ENCODE peak calls at places on chromosomes 5 and 9, in nine cellular contexts. One of them, this sample, is unnamed.

GRCh38 chr9:13588151-13589043 is 308.9 kb upstream of the MPDZ start:
- DNase-seq in MM.1S: no peak
- DNase-seq in spleen: no peak
- DNase-seq in osteoblast: no peak
- DNase-seq in GM23338: no peak
- DNase-seq in AG04449: no peak
- DNase-seq in fibroblast of lung: peak; percentile 98
- DNase-seq in lower lobe of right lung: no peak
- DNase-seq in mucosa of descending colon: no peak
- DNase-seq in this sample: peak; percentile 31

GRCh38 chr5:149153751-149154610 is 12.7 kb downstream of the ABLIM3 start:
- DNase-seq in MM.1S: no peak
- DNase-seq in spleen: no peak
- DNase-seq in osteoblast: peak; percentile 78
- DNase-seq in GM23338: no peak
- DNase-seq in AG04449: peak; percentile 38
- DNase-seq in fibroblast of lung: peak; percentile 92
- DNase-seq in lower lobe of right lung: peak; percentile 62
- DNase-seq in mucosa of descending colon: no peak
- DNase-seq in this sample: peak; percentile 65

GRCh38 chr5:102663771-102664530 is 91.2 kb upstream of the PAM start:
- DNase-seq in MM.1S: no peak
- DNase-seq in spleen: no peak
- DNase-seq in osteoblast: peak; percentile 25
- DNase-seq in GM23338: no peak
- DNase-seq in AG04449: no peak
- DNase-seq in fibroblast of lung: no peak
- DNase-seq in lower lobe of right lung: no peak
- DNase-seq in mucosa of descending colon: no peak
- DNase-seq in this sample: no peak

GRCh38 chr9:37239224-37239859 is 119.0 kb downstream of the ZCCHC7 start:
- DNase-seq in MM.1S: no peak
- DNase-seq in spleen: no peak
- DNase-seq in osteoblast: no peak
- DNase-seq in GM23338: peak; percentile 29
- DNase-seq in AG04449: no peak
- DNase-seq in fibroblast of lung: no peak
- DNase-seq in lower lobe of right lung: no peak
- DNase-seq in mucosa of descending colon: no peak
- DNase-seq in this sample: no peak

GRCh38 chr9:37639874-37640273 is 10.9 kb upstream of the FRMPD1 start:
- DNase-seq in MM.1S: no peak
- DNase-seq in spleen: no peak
- DNase-seq in osteoblast: no peak
- DNase-seq in GM23338: no peak
- DNase-seq in AG04449: no peak
- DNase-seq in fibroblast of lung: no peak
- DNase-seq in lower lobe of right lung: no peak
- DNase-seq in mucosa of descending colon: no peak
- DNase-seq in this sample: no peak

GRCh38 chr9:75885652-75886051 is 4.8 kb upstream of the PCSK5 start:
- DNase-seq in MM.1S: no peak
- DNase-seq in spleen: no peak
- DNase-seq in osteoblast: no peak
- DNase-seq in GM23338: no peak
- DNase-seq in AG04449: no peak
- DNase-seq in fibroblast of lung: no peak
- DNase-seq in lower lobe of right lung: no peak
- DNase-seq in mucosa of descending colon: no peak
- DNase-seq in this sample: no peak

GRCh38 chr5:176810687-176811501 is 535 bp downstream of the UNC5A start:
- DNase-seq in MM.1S: no peak
- DNase-seq in spleen: no peak
- DNase-seq in osteoblast: peak; percentile 95
- DNase-seq in GM23338: peak; percentile 62
- DNase-seq in AG04449: no peak
- DNase-seq in fibroblast of lung: peak; percentile 9
- DNase-seq in lower lobe of right lung: no peak
- DNase-seq in mucosa of descending colon: no peak
- DNase-seq in this sample: peak; percentile 40

GRCh38 chr5:1320436-1321344 is 24.2 kb downstream of the CLPTM1L start:
- DNase-seq in MM.1S: peak; percentile 6
- DNase-seq in spleen: peak; percentile 66
- DNase-seq in osteoblast: peak; percentile 35
- DNase-seq in GM23338: no peak
- DNase-seq in AG04449: no peak
- DNase-seq in fibroblast of lung: no peak
- DNase-seq in lower lobe of right lung: no peak
- DNase-seq in mucosa of descending colon: peak; percentile 17
- DNase-seq in this sample: no peak

GRCh38 chr9:124264812-124265211 is 7.1 kb downstream of the NEK6 start:
- DNase-seq in MM.1S: no peak
- DNase-seq in spleen: no peak
- DNase-seq in osteoblast: peak; percentile 30
- DNase-seq in GM23338: no peak
- DNase-seq in AG04449: no peak
- DNase-seq in fibroblast of lung: peak; percentile 71
- DNase-seq in lower lobe of right lung: no peak
- DNase-seq in mucosa of descending colon: no peak
- DNase-seq in this sample: no peak

GRCh38 chr9:137111788-137112563 is 2.6 kb downstream of the DPP7 start:
- DNase-seq in MM.1S: no peak
- DNase-seq in spleen: no peak
- DNase-seq in osteoblast: peak; percentile 81
- DNase-seq in GM23338: no peak
- DNase-seq in AG04449: no peak
- DNase-seq in fibroblast of lung: no peak
- DNase-seq in lower lobe of right lung: no peak
- DNase-seq in mucosa of descending colon: no peak
- DNase-seq in this sample: no peak

GRCh38 chr9:38091310-38092199 is 22.5 kb upstream of the SHB start:
- DNase-seq in MM.1S: no peak
- DNase-seq in spleen: peak; percentile 32
- DNase-seq in osteoblast: no peak
- DNase-seq in GM23338: no peak
- DNase-seq in AG04449: no peak
- DNase-seq in fibroblast of lung: no peak
- DNase-seq in lower lobe of right lung: no peak
- DNase-seq in mucosa of descending colon: no peak
- DNase-seq in this sample: no peak

GRCh38 chr9:115985657-115986056 is 167.9 kb upstream of the PAPPA start:
- DNase-seq in MM.1S: no peak
- DNase-seq in spleen: no peak
- DNase-seq in osteoblast: no peak
- DNase-seq in GM23338: no peak
- DNase-seq in AG04449: no peak
- DNase-seq in fibroblast of lung: peak; percentile 49
- DNase-seq in lower lobe of right lung: no peak
- DNase-seq in mucosa of descending colon: no peak
- DNase-seq in this sample: no peak

GRCh38 chr9:89418882-89419641 is 78.9 kb downstream of the SEMA4D start:
- DNase-seq in MM.1S: peak; percentile 4
- DNase-seq in spleen: peak; percentile 93
- DNase-seq in osteoblast: no peak
- DNase-seq in GM23338: no peak
- DNase-seq in AG04449: no peak
- DNase-seq in fibroblast of lung: no peak
- DNase-seq in lower lobe of right lung: no peak
- DNase-seq in mucosa of descending colon: peak; percentile 60
- DNase-seq in this sample: no peak

DNA sequence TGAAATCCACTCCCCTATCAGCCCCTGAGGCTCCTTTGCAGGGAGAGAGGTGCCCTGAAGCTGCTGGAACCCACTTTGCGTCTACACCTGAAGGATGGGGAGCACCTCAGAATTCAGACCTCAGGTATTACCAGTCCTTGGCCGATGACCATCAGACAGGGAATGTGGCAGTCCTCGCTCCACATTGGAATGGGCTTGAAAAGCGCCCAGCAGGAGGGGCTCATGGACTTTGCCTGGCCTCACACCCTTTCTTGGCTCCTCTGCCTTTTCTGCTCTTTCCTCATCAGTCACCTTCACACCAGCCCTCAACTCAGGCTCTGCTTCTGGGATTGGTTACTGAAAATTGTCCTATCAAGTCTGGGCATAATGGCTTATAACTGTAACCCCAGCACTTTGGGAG is 83.9 kb downstream of the BARX1 start:
- DNase-seq in MM.1S: no peak
- DNase-seq in spleen: no peak
- DNase-seq in osteoblast: no peak
- DNase-seq in GM23338: peak; percentile 21
- DNase-seq in AG04449: no peak
- DNase-seq in fibroblast of lung: no peak
- DNase-seq in lower lobe of right lung: no peak
- DNase-seq in mucosa of descending colon: no peak
- DNase-seq in this sample: no peak
- TF ChIP-seq CTCF in MM.1S: no peak
- TF ChIP-seq CTCF in spleen: no peak
- TF ChIP-seq CTCF in osteoblast: no peak
- TF ChIP-seq CTCF in GM23338: peak; percentile 9
- TF ChIP-seq CTCF in AG04449: no peak
- TF ChIP-seq CTCF in fibroblast of lung: no peak
- TF ChIP-seq CTCF in lower lobe of right lung: no peak
- TF ChIP-seq CTCF in mucosa of descending colon: no peak
- TF ChIP-seq CTCF in this sample: no peak

DNA sequence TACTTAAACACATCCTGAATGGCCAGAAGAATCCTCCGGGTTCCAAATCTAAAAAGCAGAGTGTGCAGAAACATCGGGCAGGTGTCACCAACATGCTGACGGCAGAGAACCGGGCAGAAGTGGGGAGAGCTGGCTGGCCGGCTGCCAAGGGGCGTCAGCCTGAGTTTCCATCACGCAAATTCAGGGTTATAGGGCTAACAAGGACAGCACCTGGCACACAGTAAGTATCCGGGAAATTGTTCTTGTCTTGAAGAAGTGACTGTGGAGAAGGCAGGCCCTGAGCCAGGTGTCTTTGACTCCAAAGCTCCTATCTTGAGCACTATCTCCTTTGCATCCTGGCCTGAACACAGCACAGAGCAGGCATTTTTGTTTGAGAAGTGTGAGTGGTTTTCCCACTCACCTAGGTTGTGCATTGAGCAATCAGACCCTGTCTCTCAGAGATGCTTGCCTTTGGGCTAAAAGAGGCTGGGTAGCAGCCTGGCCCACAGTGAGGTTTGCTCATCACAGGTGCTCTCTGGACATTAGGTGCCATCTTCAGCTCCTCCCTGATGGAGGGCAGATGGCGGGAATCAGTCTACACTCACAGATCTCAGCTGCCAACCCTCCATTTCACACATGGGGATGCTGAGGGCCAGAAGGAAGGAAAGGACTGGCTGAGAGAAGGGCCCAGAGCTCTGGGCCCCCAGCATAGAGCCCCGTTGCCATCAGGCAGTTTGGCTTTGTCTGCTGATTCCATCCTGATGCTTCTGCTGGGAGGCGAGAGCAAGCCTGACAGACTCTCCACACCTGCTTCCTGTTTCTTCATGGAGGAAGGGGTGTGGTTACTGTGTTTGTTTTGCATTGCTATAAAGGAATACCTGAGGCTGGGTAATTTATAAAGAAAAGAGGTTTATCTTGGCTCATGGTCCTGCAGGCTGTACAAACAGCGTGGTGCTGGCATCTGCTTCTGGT is 52.8 kb downstream of the WHRN start:
- DNase-seq in MM.1S: peak; percentile 97
- DNase-seq in spleen: no peak
- DNase-seq in osteoblast: peak; percentile 66
- DNase-seq in GM23338: peak; percentile 32
- DNase-seq in AG04449: no peak
- DNase-seq in fibroblast of lung: no peak
- DNase-seq in lower lobe of right lung: no peak
- DNase-seq in mucosa of descending colon: peak; percentile 66
- DNase-seq in this sample: no peak
- H3K4me3 ChIP-seq in MM.1S: peak overlapping the region; percentile 38
- H3K4me3 ChIP-seq in spleen: no peak overlapping the region
- H3K4me3 ChIP-seq in osteoblast: no peak overlapping the region
- H3K4me3 ChIP-seq in GM23338: no peak overlapping the region
- H3K4me3 ChIP-seq in AG04449: no peak overlapping the region
- H3K4me3 ChIP-seq in fibroblast of lung: no peak overlapping the region
- H3K4me3 ChIP-seq in lower lobe of right lung: no peak overlapping the region
- H3K4me3 ChIP-seq in mucosa of descending colon: no peak overlapping the region
- H3K4me3 ChIP-seq in this sample: no peak overlapping the region

DNA sequence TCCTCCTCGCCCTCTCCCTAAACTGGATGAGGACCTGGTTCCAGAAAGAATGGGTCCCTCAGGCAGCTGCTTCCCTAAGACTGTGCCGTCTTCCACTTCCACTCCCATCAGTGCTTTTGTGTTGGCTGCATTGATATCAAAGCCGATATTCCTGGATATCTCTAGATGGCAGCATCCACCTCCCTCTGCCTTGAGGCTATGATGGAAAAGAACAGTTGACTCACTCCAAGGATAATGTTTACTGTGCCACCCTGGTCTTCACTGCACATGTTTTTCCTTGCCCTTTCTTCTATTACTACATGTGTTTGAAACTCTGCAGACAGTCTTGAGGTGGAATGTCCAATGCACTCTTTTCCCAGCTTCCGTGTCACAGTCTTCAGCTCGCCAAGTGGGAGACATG is 211.6 kb downstream of the MAST4 start:
- DNase-seq in MM.1S: no peak
- DNase-seq in spleen: no peak
- DNase-seq in osteoblast: peak; percentile 90
- DNase-seq in GM23338: peak; percentile 28
- DNase-seq in AG04449: no peak
- DNase-seq in fibroblast of lung: peak; percentile 75
- DNase-seq in lower lobe of right lung: no peak
- DNase-seq in mucosa of descending colon: no peak
- DNase-seq in this sample: peak; percentile 77
- TF ChIP-seq CTCF in MM.1S: no peak
- TF ChIP-seq CTCF in spleen: no peak
- TF ChIP-seq CTCF in osteoblast: peak; percentile 65
- TF ChIP-seq CTCF in GM23338: no peak
- TF ChIP-seq CTCF in AG04449: peak; percentile 66
- TF ChIP-seq CTCF in fibroblast of lung: peak; percentile 69
- TF ChIP-seq CTCF in lower lobe of right lung: peak; percentile 35
- TF ChIP-seq CTCF in mucosa of descending colon: no peak
- TF ChIP-seq CTCF in this sample: peak; percentile 63

GRCh38 chr5:98786178-98786853 is 12.9 kb downstream of the RGMB start:
- DNase-seq in MM.1S: no peak
- DNase-seq in spleen: no peak
- DNase-seq in osteoblast: no peak
- DNase-seq in GM23338: no peak
- DNase-seq in AG04449: no peak
- DNase-seq in fibroblast of lung: peak; percentile 72
- DNase-seq in lower lobe of right lung: no peak
- DNase-seq in mucosa of descending colon: no peak
- DNase-seq in this sample: no peak
- H3K4me3 ChIP-seq in MM.1S: no peak overlapping the region
- H3K4me3 ChIP-seq in spleen: no peak overlapping the region
- H3K4me3 ChIP-seq in osteoblast: no peak overlapping the region
- H3K4me3 ChIP-seq in GM23338: no peak overlapping the region
- H3K4me3 ChIP-seq in AG04449: no peak overlapping the region
- H3K4me3 ChIP-seq in fibroblast of lung: no peak overlapping the region
- H3K4me3 ChIP-seq in lower lobe of right lung: no peak overlapping the region
- H3K4me3 ChIP-seq in mucosa of descending colon: no peak overlapping the region
- H3K4me3 ChIP-seq in this sample: no peak overlapping the region

This sample was measured in cardiac fibroblast.